ENCODE peak calls at places on chromosomes 13 and 19, in four cellular contexts. C, B, D and L are unnamed samples.

GRCh38 chr19:12137541-12137940 is 2.6 kb downstream of the ZNF20 start:
- DNase-seq in B (no peak), D (no peak), C (peak; percentile 77), L (no peak)

GRCh38 chr13:38636106-38636505 is 50.8 kb upstream of the FREM2 start:
- DNase-seq in D (no peak), B (no peak), C (no peak), L (no peak)

GRCh38 chr13:76882431-76882830 is 3.8 kb downstream of the KCTD12 start:
- DNase-seq in B (no peak), C (no peak), D (no peak), L (peak; percentile 24)

GRCh38 chr13:39684531-39685137 is 29.2 kb downstream of the COG6 start:
- DNase-seq in B (peak; percentile 5), C (peak; percentile 35), D (no peak), L (peak; percentile 55)

GRCh38 chr13:44117351-44117750 is 237.6 kb downstream of the LACC1 start:
- DNase-seq in C (peak; percentile 57), B (no peak), D (no peak), L (peak; percentile 68)

GRCh38 chr19:29590278-29590677 is 15.8 kb upstream of the POP4 start:
- DNase-seq in C (peak; percentile 27), B (no peak), D (no peak), L (no peak)

GRCh38 chr19:3184847-3185481 is 766 bp upstream of the NCLN start:
- DNase-seq in C (no peak), D (no peak), B (no peak), L (no peak)

GRCh38 chr19:54536956-54537355 is 34.3 kb downstream of the LAIR2 start:
- DNase-seq in D (no peak), C (no peak), B (no peak), L (no peak)

GRCh38 chr19:33444993-33445751 is 71.7 kb downstream of the CEBPG start:
- DNase-seq in C (no peak), D (no peak), B (no peak), L (no peak)

GRCh38 chr19:16328824-16329482 is 4.3 kb downstream of the KLF2 start:
- DNase-seq in C (no peak), D (no peak), B (no peak), L (peak; percentile 75)

GRCh38 chr13:114112231-114112825 is 20.1 kb downstream of the RASA3 start:
- DNase-seq in C (peak; percentile 66), B (no peak), D (no peak), L (no peak)

GRCh38 chr13:98507060-98507797 is 69.7 kb downstream of the STK24 start:
- DNase-seq in B (no peak), C (peak; percentile 97), D (peak; percentile 62), L (peak; percentile 55)

GRCh38 chr19:48246101-48246500 is 9.6 kb downstream of the CARD8 start:
- DNase-seq in B (no peak), C (no peak), D (no peak), L (no peak)

GRCh38 chr13:67792151-67792665 is 562.1 kb upstream of the PCDH9 start:
- DNase-seq in B (no peak), C (peak; percentile 63), D (no peak), L (no peak)

GRCh38 chr13:112774829-112775565 is 85.2 kb downstream of the ATP11A start:
- DNase-seq in D (no peak), C (no peak), B (no peak), L (no peak)

GRCh38 chr13:32164622-32165268 is 133.2 kb downstream of the FRY start:
- DNase-seq in D (peak; percentile 10), C (peak; percentile 91), B (peak; percentile 33), L (peak; percentile 76)

GRCh38 chr13:42396501-42396900 is 124.5 kb downstream of the AKAP11 start:
- DNase-seq in B (no peak), C (no peak), D (no peak), L (no peak)

GRCh38 chr13:52849727-52850395 is 1.4 kb upstream of the PCDH8 start:
- DNase-seq in C (peak; percentile 26), D (no peak), B (no peak), L (no peak)

GRCh38 chr13:45825124-45825650 is 26.4 kb downstream of the SIAH3 start:
- DNase-seq in C (peak; percentile 29), D (no peak), B (no peak), L (no peak)

GRCh38 chr13:27079421-27079958 is 92.1 kb downstream of the USP12 start:
- DNase-seq in C (peak; percentile 86), D (peak; percentile 17), B (no peak), L (peak; percentile 89)

GRCh38 chr13:110414283-110414682 is 107.2 kb downstream of the COL4A2 start:
- DNase-seq in B (no peak), D (no peak), C (no peak), L (no peak)
- H3K79me1 ChIP-seq in B (peaks cover 7% of the 10 kb centered on the region), D (peaks cover 4% of the 10 kb centered on the region), C (peaks cover 1% of the 10 kb centered on the region), L (peaks cover 23% of the 10 kb centered on the region)

GRCh38 chr19:36014029-36014924 is at the start of gene ALKBH6:
- DNase-seq in D (peak; percentile 96), C (peak; percentile 99), B (peak; percentile 96), L (peak; percentile 99)

GRCh38 chr19:36009220-36009619 is 607 bp upstream of the SYNE4 start:
- DNase-seq in B (peak; percentile 55), D (no peak), C (peak; percentile 58), L (peak; percentile 65)

GRCh38 chr19:36010402-36010801 is 1.8 kb upstream of the SYNE4 start:
- DNase-seq in C (no peak), D (no peak), B (no peak), L (no peak)

GRCh38 chr19:36009633-36010379 is 1.2 kb upstream of the SYNE4 start:
- DNase-seq in B (no peak), D (no peak), C (no peak), L (no peak)

GRCh38 chr19:36013280-36014028 is 559 bp downstream of the ALKBH6 start:
- DNase-seq in B (no peak), D (no peak), C (no peak), L (no peak)
- H2AK5ac ChIP-seq in B (peak overlapping the region; percentile 64), D (peak overlapping the region; percentile 88), C (peak overlapping the region; percentile 56), L (peak overlapping the region; percentile 53)

GRCh38 chr19:18286973-18287635 is 5.7 kb upstream of the JUND start:
- DNase-seq in C (peak; percentile 66), B (no peak), D (no peak), L (no peak)

GRCh38 chr19:18289471-18290066 is 8.1 kb upstream of the JUND start:
- DNase-seq in B (no peak), D (no peak), C (no peak), L (no peak)

GRCh38 chr19:18290250-18291018 is 9.0 kb upstream of the JUND start:
- DNase-seq in C (no peak), B (no peak), D (no peak), L (no peak)

GRCh38 chr19:18291019-18291524 is 9.7 kb upstream of the JUND start:
- DNase-seq in D (no peak), C (no peak), B (no peak), L (no peak)

DNA sequence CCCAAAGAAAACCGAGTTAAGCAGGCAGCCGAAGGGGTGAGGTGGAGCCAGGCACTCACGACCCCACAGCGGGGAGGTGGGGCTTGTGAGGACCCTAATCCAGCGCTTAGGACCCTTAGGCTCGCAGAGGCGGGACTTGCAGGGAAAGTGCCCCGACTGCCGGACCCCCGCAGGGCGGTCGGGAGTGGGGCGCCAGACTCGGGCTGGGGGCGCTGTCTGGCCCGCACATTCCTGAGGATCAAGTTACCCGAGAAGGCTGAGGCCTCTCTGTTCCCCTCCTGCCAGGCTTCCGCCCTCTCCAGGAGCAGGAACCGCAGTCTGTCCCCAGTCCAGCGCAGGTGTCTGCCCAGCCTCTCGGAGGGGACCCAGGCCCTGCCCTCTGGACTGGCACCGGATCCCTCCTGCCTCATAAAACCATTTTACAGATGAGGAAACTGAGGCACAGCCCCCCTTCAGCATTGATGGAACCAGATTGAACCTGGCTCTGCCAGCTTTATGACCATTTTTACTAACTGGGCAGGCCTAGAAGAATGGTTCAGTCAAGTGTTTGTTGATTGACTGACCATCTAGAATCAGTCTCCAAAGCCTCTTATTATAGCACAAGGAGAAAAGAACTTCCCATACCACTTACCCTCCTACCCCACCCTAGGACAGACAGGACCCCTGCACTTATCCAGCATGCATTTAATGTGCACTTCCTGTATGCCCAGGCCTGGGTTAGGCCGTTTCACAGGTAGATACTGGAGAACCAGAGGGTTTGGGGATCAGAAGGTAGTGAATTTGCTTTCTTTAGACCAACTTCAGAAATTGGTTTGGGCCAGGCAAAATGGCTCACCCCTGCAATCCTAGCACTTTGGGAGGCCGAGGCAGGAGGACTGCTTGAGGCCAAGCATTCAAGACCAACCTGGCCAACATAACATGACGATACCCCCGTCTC is 6.7 kb upstream of the JUND start:
- DNase-seq in B (no peak), C (peak; percentile 91), D (no peak), L (no peak)
- H3K79me1 ChIP-seq in B (no peaks in the 10 kb centered on the region), C (no peaks in the 10 kb centered on the region), D (no peaks in the 10 kb centered on the region), L (peaks cover 3% of the 10 kb centered on the region)

DNA sequence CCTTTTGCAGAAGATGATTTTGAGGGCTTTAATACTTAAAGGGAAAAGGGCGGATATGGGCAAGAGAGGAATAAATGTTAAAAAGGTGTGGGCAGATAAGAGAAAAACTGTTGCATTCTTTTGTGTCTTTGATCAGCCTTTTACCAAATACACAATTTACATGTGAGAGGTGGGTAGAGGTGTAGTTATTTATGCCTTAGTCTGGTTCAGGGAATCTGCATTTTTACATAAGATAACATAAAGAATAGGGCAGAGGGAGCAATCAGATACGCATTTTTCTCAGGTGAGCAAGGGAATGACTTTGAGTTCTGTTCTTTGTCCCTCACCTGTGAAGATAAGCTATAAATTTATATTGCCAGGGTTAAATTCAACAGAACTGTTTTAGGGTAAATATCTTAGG is 708.4 kb upstream of the SLITRK1 start:
- DNase-seq in B (no peak), C (peak; percentile 90), D (no peak), L (no peak)
- H2AK5ac ChIP-seq in B (no peak overlapping the region), C (no peak overlapping the region), D (no peak overlapping the region), L (no peak overlapping the region)

GRCh38 chr13:97324115-97324514 is 102.0 kb downstream of the MBNL2 start:
- DNase-seq in B (no peak), C (no peak), D (no peak), L (no peak)

GRCh38 chr13:97327071-97327470 is 104.9 kb downstream of the MBNL2 start:
- DNase-seq in D (no peak), C (no peak), B (no peak), L (no peak)

GRCh38 chr13:97328222-97328790 is 105.7 kb upstream of the RAP2A start:
- DNase-seq in B (peak; percentile 76), C (peak; percentile 98), D (peak; percentile 71), L (peak; percentile 82)

GRCh38 chr13:97327521-97328221 is 105.5 kb downstream of the MBNL2 start:
- DNase-seq in D (no peak), C (no peak), B (no peak), L (no peak)

GRCh38 chr13:97325738-97326137 is 103.6 kb downstream of the MBNL2 start:
- DNase-seq in C (no peak), B (no peak), D (no peak), L (no peak)
- H3K79me1 ChIP-seq in C (no peaks in the 10 kb centered on the region), B (no peaks in the 10 kb centered on the region), D (no peaks in the 10 kb centered on the region), L (peaks cover 23% of the 10 kb centered on the region)